ENCODE peak calls at places on chromosomes 12 and 14, in five cellular contexts. J, B, K, T and P are unnamed samples. For H3K9me3, the result is how much of the 10 kb centered on the place peaks cover.

GRCh38 chr14:89422181-89422951 is 5.3 kb upstream of the FOXN3 start:
- DNase-seq in J (no peak), B (no peak), T (no peak), K (no peak), P (no peak)

GRCh38 chr12:70418101-70418500 is 52.0 kb downstream of the KCNMB4 start:
- DNase-seq in T (no peak), J (peak), B (no peak), K (no peak), P (no peak)

GRCh38 chr12:67477682-67478265 is 170.8 kb upstream of the DYRK2 start:
- DNase-seq in K (no peak), T (no peak), J (no peak), B (no peak), P (no peak)

GRCh38 chr12:81797100-81797499 is 38.0 kb upstream of the PPFIA2 start:
- DNase-seq in B (no peak), T (no peak), K (no peak), J (peak), P (no peak)

GRCh38 chr14:61573748-61574513 is 121.4 kb upstream of the HIF1A start:
- DNase-seq in K (no peak), T (no peak), B (no peak), J (peak), P (no peak)

GRCh38 chr12:113887906-113888305 is 78.2 kb downstream of the RBM19 start:
- DNase-seq in T (no peak), K (no peak), J (no peak), B (no peak), P (no peak)

GRCh38 chr14:50763386-50764007 is 67.5 kb downstream of the NIN start:
- DNase-seq in B (peak), T (no peak), K (peak), J (peak), P (no peak)

GRCh38 chr12:105318651-105319483 is 11.6 kb upstream of the C12orf75 start:
- DNase-seq in B (no peak), K (no peak), J (no peak), T (no peak), P (no peak)

GRCh38 chr14:93967637-93968250 is 8.6 kb downstream of the ASB2 start:
- DNase-seq in B (no peak), J (no peak), K (no peak), T (no peak), P (no peak)

GRCh38 chr12:122721057-122721545 is 4.5 kb upstream of the HCAR3 start:
- DNase-seq in J (no peak), K (no peak), B (no peak), T (no peak), P (no peak)

GRCh38 chr14:21852061-21852664 is 178.5 kb upstream of the OR4E1 start:
- DNase-seq in T (no peak), B (no peak), K (no peak), J (peak), P (no peak)

GRCh38 chr14:32913725-32914124 is 25.0 kb upstream of the NPAS3 start:
- DNase-seq in K (no peak), B (no peak), T (no peak), J (peak), P (no peak)

GRCh38 chr12:104454997-104455396 is 1.8 kb upstream of the CHST11 start:
- DNase-seq in J (no peak), K (no peak), B (no peak), T (no peak), P (peak)

GRCh38 chr14:27605298-27605697 is 1007.5 kb upstream of the NOVA1 start:
- DNase-seq in K (no peak), B (no peak), T (no peak), J (no peak), P (no peak)

GRCh38 chr14:76887196-76887595 is 61.0 kb downstream of the LRRC74A start:
- DNase-seq in J (peak), B (no peak), K (no peak), T (no peak), P (peak)

GRCh38 chr12:18320036-18320617 is 58.8 kb downstream of the PIK3C2G start:
- DNase-seq in T (no peak), J (peak), K (peak), B (no peak), P (peak)

GRCh38 chr12:101939306-101939705 is 61.9 kb downstream of the DRAM1 start:
- DNase-seq in B (no peak), J (peak), K (no peak), T (no peak), P (no peak)

GRCh38 chr14:73567951-73568885 is 795 bp upstream of the ACOT2 start:
- DNase-seq in B (no peak), J (peak), T (no peak), K (no peak), P (no peak)

GRCh38 chr12:11746024-11746771 is 96.7 kb downstream of the ETV6 start:
- DNase-seq in T (no peak), J (peak), K (no peak), B (no peak), P (no peak)

GRCh38 chr14:59664741-59665140 is 88.1 kb upstream of the CCDC175 start:
- DNase-seq in T (no peak), K (no peak), J (peak), B (no peak), P (peak)

GRCh38 chr14:56324831-56325230 is 206.6 kb downstream of the PELI2 start:
- DNase-seq in K (no peak), B (no peak), J (peak), T (no peak), P (no peak)

GRCh38 chr12:95143784-95144205 is 70.4 kb upstream of the NR2C1 start:
- DNase-seq in T (no peak), K (no peak), J (no peak), B (no peak), P (no peak)

GRCh38 chr14:74825008-74825407 is 50.9 kb downstream of the PROX2 start:
- DNase-seq in B (no peak), K (no peak), T (no peak), J (peak), P (no peak)

GRCh38 chr12:39959016-39959415 is 146.9 kb downstream of the SLC2A13 start:
- DNase-seq in K (no peak), J (peak), B (no peak), T (no peak), P (no peak)

GRCh38 chr14:88840926-88841325 is 16.5 kb downstream of the TTC8 start:
- DNase-seq in J (no peak), T (no peak), B (no peak), K (no peak), P (no peak)

GRCh38 chr14:89720741-89721315 is 233.7 kb downstream of the EFCAB11 start:
- DNase-seq in K (no peak), T (peak), B (no peak), J (no peak), P (no peak)

GRCh38 chr14:79040742-79041249 is 870.6 kb downstream of the NRXN3 start:
- DNase-seq in K (no peak), T (no peak), J (no peak), B (no peak), P (no peak)

GRCh38 chr14:22491683-22492483 is 97.1 kb downstream of the DAD1 start:
- DNase-seq in J (no peak), T (no peak), K (no peak), B (no peak), P (no peak)

GRCh38 chr12:56836800-56837663 is 73.9 kb downstream of the HSD17B6 start:
- DNase-seq in J (peak), T (no peak), K (peak), B (no peak), P (peak)

GRCh38 chr14:83483063-83483462 is 1949.4 kb upstream of the SEL1L start:
- DNase-seq in T (no peak), K (peak), J (peak), B (no peak), P (no peak)

GRCh38 chr12:11795192-11795909 is 145.9 kb downstream of the ETV6 start:
- DNase-seq in T (no peak), J (no peak), B (no peak), K (no peak), P (no peak)

GRCh38 chr14:35051796-35052195 is 5.7 kb downstream of the FAM177A1 start:
- DNase-seq in B (no peak), T (no peak), K (no peak), J (peak), P (no peak)

GRCh38 chr12:53543539-53543938 is 36.3 kb upstream of the NPFF start:
- DNase-seq in T (no peak), B (peak), J (peak), K (peak), P (peak)

GRCh38 chr14:102819176-102819628 is 42.0 kb downstream of the TRAF3 start:
- DNase-seq in J (no peak), K (no peak), T (no peak), B (no peak), P (no peak)

GRCh38 chr12:53061404-53062010 is 11.6 kb downstream of the TNS2 start:
- DNase-seq in K (no peak), B (peak), J (no peak), T (peak), P (peak)

GRCh38 chr12:16277585-16277984 is at the start of gene SLC15A5:
- DNase-seq in B (no peak), J (no peak), K (no peak), T (no peak), P (no peak)

GRCh38 chr12:16281157-16281556 is 3.7 kb upstream of the SLC15A5 start:
- DNase-seq in B (no peak), J (peak), K (no peak), T (no peak), P (no peak)

GRCh38 chr12:16285586-16285985 is 8.1 kb upstream of the SLC15A5 start:
- DNase-seq in B (no peak), K (no peak), T (no peak), J (no peak), P (no peak)

GRCh38 chr12:16282978-16283377 is 5.5 kb upstream of the SLC15A5 start:
- DNase-seq in K (no peak), J (no peak), B (no peak), T (no peak), P (no peak)
- H3K4me3 ChIP-seq in K (no peak), J (no peak), B (no peak), T (no peak), P (no peak)

GRCh38 chr12:76792828-76793227 is 28.9 kb downstream of the ZDHHC17 start:
- DNase-seq in K (no peak), B (no peak), J (no peak), T (no peak), P (no peak)
- H3K9me3 ChIP-seq in K (under half), B (under half), J (under half), T (under half), P (under half)

GRCh38 chr12:1810931-1811280 is 9.5 kb upstream of the LRTM2 start:
- DNase-seq in T (no peak), J (no peak), K (no peak), B (no peak), P (no peak)
- H3K4me3 ChIP-seq in T (peak), J (no peak), K (no peak), B (no peak), P (no peak)

DNA sequence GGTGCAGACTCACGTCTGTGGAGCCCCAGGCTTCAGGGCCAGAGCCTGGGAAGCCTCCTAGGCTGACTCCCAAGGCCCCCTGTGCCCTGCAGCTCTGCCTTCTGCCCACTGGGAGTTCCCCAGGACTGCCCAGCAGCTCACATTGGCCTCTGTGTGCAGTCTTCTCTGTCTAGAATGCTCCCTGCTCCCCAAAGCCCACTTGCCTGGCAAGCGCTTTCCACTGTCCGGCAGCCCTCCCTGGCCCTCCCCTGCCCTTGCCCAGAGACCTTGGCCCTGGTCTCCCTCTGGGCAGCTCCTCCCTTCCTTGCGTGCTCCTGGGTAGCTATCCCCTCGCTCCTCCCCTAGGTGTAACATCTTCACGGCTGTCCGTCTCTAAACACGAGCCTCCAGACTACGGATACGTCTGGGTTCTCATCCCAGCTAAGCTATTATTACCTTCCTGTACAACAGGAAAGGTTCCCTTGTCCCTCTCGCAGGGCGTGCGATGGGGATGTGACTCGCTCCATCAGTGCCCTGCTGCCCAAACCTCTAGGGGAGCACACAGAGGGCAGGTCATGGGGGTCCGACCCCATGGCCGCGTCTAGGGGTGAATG is 325.5 kb upstream of the RTL1 start:
- DNase-seq in B (peak), J (no peak), K (no peak), T (no peak), P (no peak)
- H3K9me3 ChIP-seq in B (under half), J (under half), K (under half), T (under half), P (under half)

GRCh38 chr14:20468773-20469241 is 399 bp upstream of the PNP start:
- DNase-seq in K (no peak), B (no peak), J (peak), T (peak), P (no peak)
- H3K4me3 ChIP-seq in K (peak), B (peak), J (peak), T (peak), P (peak)

DNA sequence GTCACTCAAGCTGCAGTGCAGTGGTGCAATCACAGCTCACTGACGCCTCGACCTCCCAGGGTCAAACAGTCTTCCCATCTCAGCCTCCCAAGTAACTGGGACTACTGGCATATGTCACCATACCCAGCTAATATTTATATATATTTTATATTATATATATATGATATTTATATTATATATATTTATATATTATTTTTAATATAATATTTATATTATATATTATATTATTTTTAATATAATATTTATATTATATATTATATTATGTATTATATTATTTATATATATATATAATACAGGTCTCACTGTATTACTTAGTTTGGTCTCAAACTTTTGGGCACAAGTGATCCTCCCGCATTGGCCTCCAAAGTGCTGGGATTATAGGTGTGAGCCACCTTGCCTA is 9.4 kb downstream of the ZNF84 start:
- DNase-seq in B (no peak), T (no peak), K (no peak), J (no peak), P (no peak)
- H3K9me3 ChIP-seq in B (half or more), T (half or more), K (half or more), J (half or more), P (half or more)

GRCh38 chr12:92556622-92557421 is 146.0 kb upstream of the PLEKHG7 start:
- DNase-seq in T (no peak), B (no peak), J (no peak), K (no peak), P (no peak)
- H3K4me3 ChIP-seq in T (no peak), B (no peak), J (no peak), K (no peak), P (no peak)

GRCh38 chr14:85417396-85417795 is 112.5 kb upstream of the FLRT2 start:
- DNase-seq in B (no peak), K (no peak), T (no peak), J (no peak), P (no peak)
- H3K9me3 ChIP-seq in B (under half), K (under half), T (under half), J (under half), P (under half)

DNA sequence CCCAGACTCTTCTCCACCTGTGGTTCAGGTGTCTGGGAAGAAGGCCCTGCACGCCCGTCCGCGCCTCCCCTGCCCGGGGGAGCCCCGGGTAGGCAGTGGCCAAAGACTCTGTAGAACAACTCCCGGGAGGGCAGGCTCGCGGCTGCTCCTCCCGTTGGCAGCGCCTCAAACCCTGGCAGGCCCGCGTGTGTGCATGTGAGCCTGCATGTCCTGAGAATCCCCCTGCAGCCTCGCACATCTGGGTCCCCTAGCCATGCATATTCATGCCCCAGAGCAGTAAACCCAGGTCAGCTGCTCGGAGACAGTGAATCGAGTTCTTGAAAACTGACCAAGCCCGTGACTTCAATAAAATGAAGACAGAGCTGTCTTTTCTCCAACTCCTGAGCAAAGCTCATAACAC is 165.9 kb downstream of the MON2 start:
- DNase-seq in J (peak), B (peak), K (no peak), T (peak), P (peak)
- H3K4me3 ChIP-seq in J (peak), B (peak), K (peak), T (peak), P (peak)